ENCODE peak calls at places on chromosomes 5 and 9, in five cellular contexts. T, H, U, D and R are unnamed samples.

GRCh38 chr9:130372057-130372456 is 72.7 kb upstream of the ASS1 start:
- ATAC-seq in U (no peak), H (no peak), T (no peak), D (no peak), R (no peak)

GRCh38 chr9:130731355-130731754 is 37.8 kb downstream of the EXOSC2 start:
- ATAC-seq in D (peak), H (no peak), T (no peak), U (no peak), R (no peak)

GRCh38 chr9:129221233-129221632 is 43.2 kb upstream of the IER5L start:
- ATAC-seq in H (no peak), U (peak), T (no peak), D (no peak), R (no peak)

GRCh38 chr5:74400067-74400466 is 240.5 kb downstream of the ENC1 start:
- ATAC-seq in U (no peak), H (no peak), T (no peak), D (peak), R (no peak)

GRCh38 chr5:55176176-55176818 is 3.3 kb upstream of the CDC20B start:
- ATAC-seq in U (peak), T (no peak), H (peak), D (peak), R (peak)

GRCh38 chr5:95800553-95800952 is 22.0 kb downstream of the GLRX start:
- ATAC-seq in D (no peak), H (no peak), U (no peak), T (no peak), R (no peak)

GRCh38 chr9:134836406-134836970 is 44.1 kb upstream of the FCN2 start:
- ATAC-seq in D (no peak), H (no peak), U (no peak), T (no peak), R (no peak)

GRCh38 chr9:127651697-127652610 is 39.9 kb downstream of the STXBP1 start:
- ATAC-seq in H (peak), T (no peak), U (no peak), D (no peak), R (no peak)

GRCh38 chr9:136110082-136111061 is 8.3 kb downstream of the TMEM250 start:
- ATAC-seq in T (no peak), U (peak), H (peak), D (no peak), R (peak)

GRCh38 chr5:98398465-98398864 is 375.0 kb upstream of the RGMB start:
- ATAC-seq in T (no peak), U (no peak), H (no peak), D (no peak), R (no peak)

GRCh38 chr9:75389096-75389495 is 300.8 kb downstream of the OSTF1 start:
- ATAC-seq in U (no peak), D (no peak), T (no peak), H (no peak), R (no peak)

GRCh38 chr5:10801931-10802674 is 41.1 kb upstream of the DAP start:
- ATAC-seq in U (no peak), D (no peak), H (no peak), T (no peak), R (no peak)

GRCh38 chr9:27619743-27620142 is 46.5 kb upstream of the C9orf72 start:
- ATAC-seq in U (no peak), D (no peak), H (no peak), T (no peak), R (no peak)

GRCh38 chr9:127450170-127450830 is 906 bp downstream of the RPL12 start:
- ATAC-seq in H (peak), U (no peak), T (peak), D (peak), R (peak)

GRCh38 chr9:100084145-100084478 is 14.7 kb downstream of the ERP44 start:
- ATAC-seq in D (no peak), U (no peak), H (no peak), T (no peak), R (no peak)

GRCh38 chr5:157564149-157564711 is 11.3 kb downstream of the ADAM19 start:
- ATAC-seq in H (no peak), U (no peak), D (no peak), T (no peak), R (no peak)

GRCh38 chr9:112917027-112917986 is 26.6 kb upstream of the SLC46A2 start:
- ATAC-seq in H (peak), D (peak), U (no peak), T (no peak), R (peak)

GRCh38 chr9:118094387-118094786 is 390.2 kb downstream of the TLR4 start:
- ATAC-seq in T (no peak), D (no peak), H (no peak), U (no peak), R (no peak)

GRCh38 chr5:133738271-133738670 is 125.9 kb upstream of the FSTL4 start:
- ATAC-seq in U (no peak), H (peak), D (no peak), T (no peak), R (no peak)

GRCh38 chr5:53480474-53481353 is at the start of gene FST:
- ATAC-seq in U (no peak), D (peak), H (peak), T (no peak), R (no peak)

GRCh38 chr9:96844040-96844439 is 10.3 kb downstream of the ZNF782 start:
- ATAC-seq in T (no peak), H (no peak), U (no peak), D (no peak), R (no peak)

GRCh38 chr5:134446938-134447337 is 35.3 kb upstream of the CDKN2AIPNL start:
- ATAC-seq in D (peak), H (no peak), T (no peak), U (peak), R (no peak)